ENCODE peak calls at places on chromosome 1, in six cellular contexts. C is CD8-positive, alpha-beta T cell; O is Karpas-422; H is uterus; D is hepatocyte; P is neuronal stem cell. L is an unnamed sample. For H3K36me3, the result is how much of the 10 kb centered on the place peaks cover.

GRCh38 chr1:110125810-110126209 is 13.6 kb downstream of the UBL4B start:
- DNase-seq in C (no peak), O (no peak), H (no peak), D (no peak), P (no peak), L (no peak)

GRCh38 chr1:42008264-42008663 is 89.5 kb upstream of the HIVEP3 start:
- DNase-seq in C (no peak), O (no peak), H (no peak), D (no peak), P (no peak), L (no peak)

GRCh38 chr1:25927541-25928265 is 21.5 kb upstream of the STMN1 start:
- DNase-seq in C (no peak), O (peak), H (no peak), D (no peak), P (peak), L (no peak)

GRCh38 chr1:221778535-221779142 is 36.8 kb upstream of the DUSP10 start:
- DNase-seq in C (peak), O (no peak), H (no peak), D (no peak), P (no peak), L (no peak)

GRCh38 chr1:200556005-200556404 is 64.5 kb downstream of the KIF14 start:
- DNase-seq in C (no peak), O (peak), H (no peak), D (no peak), P (no peak), L (no peak)

GRCh38 chr1:1872329-1872994 is 18.4 kb downstream of the GNB1 start:
- DNase-seq in C (no peak), O (no peak), H (no peak), D (no peak), P (no peak), L (no peak)

GRCh38 chr1:163914785-163915413 is 593.1 kb downstream of the NUF2 start:
- DNase-seq in C (no peak), O (no peak), H (no peak), D (no peak), P (no peak), L (no peak)

GRCh38 chr1:117674521-117675400 is 68.9 kb downstream of the TENT5C start:
- DNase-seq in C (peak), O (peak), H (no peak), D (no peak), P (no peak), L (no peak)

GRCh38 chr1:207866471-207867135 is 44.3 kb downstream of the CD34 start:
- DNase-seq in C (no peak), O (no peak), H (peak), D (peak), P (no peak), L (peak)

GRCh38 chr1:109111386-109112055 is 2.4 kb upstream of the ELAPOR1 start:
- DNase-seq in C (no peak), O (no peak), H (no peak), D (no peak), P (no peak), L (no peak)

GRCh38 chr1:210132582-210132981 is 100.0 kb upstream of the SERTAD4 start:
- DNase-seq in C (no peak), O (peak), H (no peak), D (peak), P (peak), L (no peak)

GRCh38 chr1:28518000-28518744 is 12.3 kb downstream of the RCC1 start:
- DNase-seq in C (peak), O (peak), H (peak), D (peak), P (peak), L (peak)

GRCh38 chr1:65429806-65430205 is 9.3 kb downstream of the LEPR start:
- DNase-seq in C (no peak), O (no peak), H (no peak), D (no peak), P (no peak), L (peak)

GRCh38 chr1:65425697-65426096 is 5.2 kb downstream of the LEPR start:
- DNase-seq in C (no peak), O (no peak), H (no peak), D (no peak), P (no peak), L (no peak)

GRCh38 chr1:65431111-65431705 is 10.7 kb downstream of the LEPR start:
- DNase-seq in C (no peak), O (peak), H (no peak), D (peak), P (no peak), L (no peak)

GRCh38 chr1:65432918-65433317 is 12.4 kb downstream of the LEPR start:
- DNase-seq in C (no peak), O (no peak), H (no peak), D (no peak), P (no peak), L (no peak)

DNA sequence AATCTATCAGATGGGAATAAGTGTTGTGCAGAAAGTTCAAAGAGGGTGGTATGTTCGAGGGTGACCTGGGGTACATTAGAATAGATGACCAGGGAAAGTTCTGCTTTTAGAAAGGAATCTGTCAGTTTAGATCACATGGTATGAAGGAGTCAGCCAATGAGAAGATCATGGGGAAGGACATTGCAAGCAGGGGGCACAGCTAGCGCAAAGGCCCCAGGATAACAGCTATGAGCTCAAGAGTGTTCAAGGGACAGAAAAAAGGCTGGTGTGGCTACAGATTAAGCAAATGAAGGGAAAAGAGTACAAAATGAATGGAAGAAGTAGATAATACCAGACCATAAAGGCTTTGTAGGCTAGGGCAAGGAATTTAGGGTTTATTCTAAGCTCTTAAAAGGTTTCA is 8.6 kb downstream of the LEPR start:
- DNase-seq in C (no peak), O (no peak), H (no peak), D (no peak), P (no peak), L (no peak)
- H3K36me3 ChIP-seq in C (under half), O (under half), H (under half), D (under half), P (under half), L (under half)

DNA sequence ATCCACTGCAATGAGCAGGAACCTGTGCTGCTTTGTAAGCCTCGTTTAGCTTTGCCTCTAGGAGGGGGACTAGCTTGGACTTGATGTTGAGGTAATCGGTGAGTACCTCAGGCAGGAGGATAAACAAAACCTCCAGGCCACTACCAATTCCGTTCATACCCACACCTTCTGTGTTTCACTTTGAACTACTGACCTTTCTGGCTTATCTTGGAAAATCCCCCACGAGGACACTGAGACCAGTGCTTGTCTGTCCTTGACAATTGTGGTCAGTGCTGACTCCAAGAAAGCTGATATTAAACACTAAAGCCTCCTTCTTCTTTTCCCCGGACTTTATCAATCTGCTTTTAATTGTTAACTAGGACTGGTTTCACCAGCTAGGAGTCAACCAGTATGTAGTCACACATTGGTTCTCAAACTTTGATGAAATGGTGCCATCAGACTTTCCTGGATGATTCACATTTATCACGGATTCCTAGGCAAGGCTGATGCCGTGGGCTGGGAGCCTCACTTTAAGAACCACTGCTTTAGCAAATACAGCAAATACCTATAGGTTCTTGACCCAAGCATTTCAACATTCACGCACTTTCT is 52.7 kb downstream of the TGFB2 start:
- DNase-seq in C (no peak), O (no peak), H (no peak), D (peak), P (no peak), L (no peak)
- H3K36me3 ChIP-seq in C (under half), O (under half), H (under half), D (under half), P (under half), L (under half)

GRCh38 chr1:205610781-205611473 is 20.9 kb downstream of the ELK4 start:
- DNase-seq in C (no peak), O (no peak), H (no peak), D (no peak), P (no peak), L (no peak)

GRCh38 chr1:205613854-205614412 is 17.9 kb downstream of the ELK4 start:
- DNase-seq in C (no peak), O (no peak), H (no peak), D (no peak), P (no peak), L (no peak)

GRCh38 chr1:205610036-205610435 is 21.8 kb downstream of the ELK4 start:
- DNase-seq in C (no peak), O (no peak), H (no peak), D (no peak), P (no peak), L (no peak)

GRCh38 chr1:205612104-205612503 is 19.7 kb downstream of the ELK4 start:
- DNase-seq in C (no peak), O (no peak), H (no peak), D (no peak), P (no peak), L (no peak)

DNA sequence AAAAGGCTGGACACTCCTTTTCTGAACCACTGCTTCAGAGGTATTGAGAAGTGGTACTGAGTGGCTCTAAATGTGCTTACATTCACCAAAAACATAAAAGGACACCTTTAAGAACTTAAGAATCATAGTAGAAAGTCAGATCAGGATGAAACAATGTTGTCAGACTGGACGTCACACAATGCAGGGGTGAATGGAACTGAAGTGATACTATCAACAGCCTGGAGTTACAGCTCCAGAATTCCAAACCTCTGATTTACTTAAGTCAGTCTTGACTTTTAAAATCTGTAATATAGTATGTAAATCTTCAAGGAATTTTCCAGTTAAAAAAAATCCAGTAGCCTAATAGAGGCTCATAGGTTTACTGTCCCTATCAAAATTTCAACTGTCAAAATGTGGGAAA is 19.3 kb downstream of the ELK4 start:
- DNase-seq in C (no peak), O (no peak), H (no peak), D (no peak), P (no peak), L (no peak)
- H3K36me3 ChIP-seq in C (under half), O (half or more), H (under half), D (under half), P (under half), L (under half)

GRCh38 chr1:11107541-11107940 is 7.9 kb upstream of the EXOSC10 start:
- DNase-seq in C (no peak), O (no peak), H (no peak), D (no peak), P (no peak), L (no peak)
- H3K36me3 ChIP-seq in C (under half), O (under half), H (under half), D (under half), P (under half), L (under half)

DNA sequence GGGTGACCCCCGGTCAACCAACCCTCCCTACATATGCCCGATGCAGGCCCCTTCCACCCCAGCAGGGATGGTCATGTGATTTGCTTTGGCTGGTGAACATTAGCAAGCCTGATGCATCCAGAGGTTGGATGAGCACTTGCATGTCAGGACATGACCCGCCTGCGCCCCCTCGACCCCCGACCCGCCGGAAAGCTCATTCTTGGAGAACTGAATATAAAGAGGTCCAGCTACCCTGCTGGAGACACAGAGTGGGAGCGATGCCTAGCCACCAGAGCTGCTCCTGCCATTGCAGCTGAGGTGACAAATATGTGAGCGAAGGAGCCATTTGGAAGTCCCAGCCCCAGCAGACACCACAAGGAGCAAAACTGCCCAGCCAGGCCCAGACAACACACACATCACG is 39.6 kb downstream of the COA6 start:
- DNase-seq in C (no peak), O (peak), H (no peak), D (no peak), P (no peak), L (no peak)
- H3K36me3 ChIP-seq in C (under half), O (under half), H (under half), D (under half), P (under half), L (under half)

GRCh38 chr1:52268372-52268771 is 97.6 kb downstream of the CC2D1B start:
- DNase-seq in C (no peak), O (no peak), H (no peak), D (no peak), P (no peak), L (no peak)
- H3K36me3 ChIP-seq in C (under half), O (under half), H (under half), D (under half), P (under half), L (under half)

DNA sequence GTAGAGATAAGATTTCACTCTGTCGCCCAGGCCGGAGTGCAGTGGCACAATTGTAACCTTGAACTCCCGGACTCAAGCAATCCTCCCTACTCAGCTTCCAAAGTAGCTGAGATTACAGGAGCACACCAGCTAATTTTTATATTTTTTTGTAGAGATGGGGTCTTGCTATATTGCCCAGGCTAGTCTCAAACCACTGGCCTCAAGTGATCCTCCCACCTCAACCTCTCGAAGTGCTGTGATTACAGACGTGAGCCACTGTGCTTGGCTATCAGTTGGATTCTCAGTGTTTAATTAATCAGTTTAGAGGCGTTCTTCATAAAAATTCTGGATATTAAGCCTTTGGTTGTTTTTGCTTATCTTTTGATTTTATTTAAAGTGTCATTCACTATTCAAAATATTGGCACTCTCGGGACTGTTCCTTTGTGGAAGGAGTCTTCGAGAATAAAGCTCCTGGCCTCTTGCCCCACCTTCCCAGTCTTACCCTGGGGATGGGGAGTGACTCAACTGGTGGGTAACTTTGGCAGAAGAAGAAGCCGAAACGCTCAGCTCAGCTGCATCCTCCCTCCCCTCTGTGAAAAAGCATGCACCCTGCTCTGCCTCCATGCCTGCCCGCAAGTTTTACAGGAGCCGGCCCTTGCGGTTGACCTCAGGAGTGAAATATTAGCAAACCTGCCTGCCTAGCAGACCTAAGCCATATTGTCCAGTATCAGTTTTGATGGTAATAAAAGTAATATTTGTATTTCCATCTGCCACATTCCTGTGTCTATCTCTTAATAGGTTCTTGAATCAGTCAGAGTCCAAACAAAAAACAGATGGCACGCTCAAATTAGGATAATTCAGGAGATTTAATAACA is 11.3 kb upstream of the HYI start:
- DNase-seq in C (no peak), O (no peak), H (no peak), D (no peak), P (no peak), L (no peak)
- H3K36me3 ChIP-seq in C (under half), O (under half), H (under half), D (under half), P (under half), L (under half)

L was measured in breast epithelium.